ENCODE peak calls at places on chromosomes 11 and 22, in nine cellular contexts. N is pancreas; Q is astrocyte of the cerebellum; T is CD8-positive, alpha-beta T cell; F is choroid plexus epithelial cell; H is progenitor cell of endocrine pancreas; J is H1; Y is vagina; V is DND-41. U is an unnamed sample.

GRCh38 chr11:69799097-69799496 is 20.1 kb downstream of the FGF3 start:
- DNase-seq in T (no peak), Q (no peak), J (no peak), Y (no peak), N (no peak), H (no peak), V (no peak), F (no peak), U (no peak)

GRCh38 chr11:35563413-35564245 is 38.2 kb upstream of the PAMR1 start:
- DNase-seq in N (no peak), V (no peak), H (no peak), T (no peak), Q (no peak), J (no peak), F (no peak), Y (no peak), U (no peak)

GRCh38 chr11:70270877-70271634 is 566 bp downstream of the PPFIA1 start:
- DNase-seq in H (peak; percentile 42), N (peak; percentile 46), T (peak; percentile 14), Y (no peak), V (peak; percentile 33), F (peak; percentile 58), Q (peak; percentile 20), J (no peak), U (peak; percentile 13)

GRCh38 chr11:70522613-70523311 is 124.4 kb downstream of the CTTN start:
- DNase-seq in Q (no peak), V (peak; percentile 26), T (no peak), Y (no peak), H (no peak), F (no peak), N (no peak), J (no peak), U (no peak)

GRCh38 chr22:49049691-49050090 is 778.0 kb downstream of the BRD1 start:
- DNase-seq in Q (no peak), J (no peak), V (no peak), F (no peak), H (no peak), N (no peak), Y (no peak), T (no peak), U (no peak)

GRCh38 chr11:18321622-18321990 is 334 bp downstream of the HPS5 start:
- DNase-seq in Y (no peak), F (peak; percentile 27), N (no peak), Q (no peak), V (no peak), H (no peak), J (no peak), T (no peak), U (no peak)

GRCh38 chr11:19838994-19839768 is 126.5 kb downstream of the NAV2 start:
- DNase-seq in H (no peak), N (no peak), Y (no peak), T (no peak), F (no peak), V (no peak), Q (no peak), J (no peak), U (no peak)

GRCh38 chr22:40415531-40416266 is 45.3 kb downstream of the SGSM3 start:
- DNase-seq in N (no peak), H (no peak), Y (no peak), Q (no peak), J (no peak), F (peak; percentile 65), V (no peak), T (no peak), U (no peak)

GRCh38 chr11:100999756-101000155 is 129.9 kb downstream of the PGR start:
- DNase-seq in J (no peak), N (no peak), F (no peak), H (no peak), V (no peak), Q (no peak), Y (no peak), T (no peak), U (no peak)

GRCh38 chr11:101008961-101009684 is 120.5 kb downstream of the PGR start:
- DNase-seq in Q (no peak), N (no peak), J (no peak), F (no peak), Y (no peak), T (no peak), H (no peak), V (no peak), U (no peak)

GRCh38 chr11:101003468-101003867 is 126.1 kb downstream of the PGR start:
- DNase-seq in H (no peak), Y (no peak), Q (no peak), F (no peak), J (no peak), V (no peak), N (no peak), T (no peak), U (no peak)
- TF ChIP-seq CTCF in H (no peak), Y (no peak), Q (no peak), F (peak; percentile 4), J (peak; percentile 55), V (no peak), N (no peak), T (no peak), U (peak; percentile 18)

DNA sequence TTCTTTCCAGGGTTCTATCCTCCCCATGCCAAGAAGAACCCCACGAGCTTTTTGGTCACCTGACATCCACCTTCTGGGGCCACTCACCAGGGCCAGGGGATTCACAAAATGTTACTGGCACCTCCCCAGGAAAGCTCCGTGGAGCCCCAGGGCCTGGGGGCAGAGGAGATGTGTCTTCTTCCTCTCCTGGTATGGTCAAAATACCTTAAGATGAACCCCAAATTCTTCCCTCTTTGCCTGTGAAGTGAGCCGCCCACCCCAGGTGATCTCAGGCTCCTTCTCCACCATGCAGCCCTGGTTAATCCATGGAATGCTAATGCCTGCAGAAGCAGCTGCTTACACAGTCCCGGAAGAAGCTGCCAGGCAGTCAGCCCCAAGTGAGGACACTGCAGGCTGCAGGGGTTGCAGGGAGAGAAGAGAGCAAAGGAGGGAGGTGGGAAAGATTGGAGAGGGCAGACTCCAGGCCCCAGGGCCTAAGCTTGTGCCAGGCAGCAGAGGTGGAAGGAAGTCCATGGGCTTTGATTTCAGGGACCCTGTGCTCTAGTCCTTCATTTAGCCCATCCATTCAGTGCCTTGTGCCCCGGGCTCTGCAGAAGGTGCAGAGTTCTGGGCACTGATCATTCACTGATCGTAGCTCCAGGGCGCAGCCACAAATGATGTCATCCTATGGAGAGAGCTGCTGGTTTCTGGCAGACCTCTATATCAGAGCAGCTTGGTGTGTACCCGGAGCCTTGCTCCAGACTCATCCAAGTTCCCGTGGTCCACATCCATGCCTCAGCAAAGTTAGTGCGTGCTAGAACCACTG is 127.9 kb upstream of the NECTIN1 start:
- DNase-seq in T (no peak), V (no peak), H (no peak), Q (no peak), J (no peak), N (no peak), Y (no peak), F (no peak), U (no peak)
- TF ChIP-seq CTCF in T (no peak), V (no peak), H (no peak), Q (no peak), J (no peak), N (no peak), Y (no peak), F (no peak), U (no peak)

GRCh38 chr11:119982517-119983239 is 155.2 kb downstream of the TRIM29 start:
- DNase-seq in J (no peak), V (no peak), Q (no peak), H (no peak), F (no peak), Y (no peak), T (no peak), N (no peak), U (no peak)

GRCh38 chr11:119980431-119980830 is 157.5 kb downstream of the TRIM29 start:
- DNase-seq in V (no peak), N (no peak), H (no peak), T (no peak), F (no peak), Y (no peak), J (no peak), Q (no peak), U (no peak)

GRCh38 chr11:119985551-119985950 is 152.4 kb downstream of the TRIM29 start:
- DNase-seq in N (no peak), Y (no peak), V (no peak), Q (no peak), J (no peak), F (no peak), H (no peak), T (no peak), U (no peak)

GRCh38 chr11:119983816-119984215 is 154.1 kb downstream of the TRIM29 start:
- DNase-seq in Y (no peak), J (no peak), Q (no peak), N (no peak), T (no peak), F (no peak), V (no peak), H (no peak), U (no peak)

DNA sequence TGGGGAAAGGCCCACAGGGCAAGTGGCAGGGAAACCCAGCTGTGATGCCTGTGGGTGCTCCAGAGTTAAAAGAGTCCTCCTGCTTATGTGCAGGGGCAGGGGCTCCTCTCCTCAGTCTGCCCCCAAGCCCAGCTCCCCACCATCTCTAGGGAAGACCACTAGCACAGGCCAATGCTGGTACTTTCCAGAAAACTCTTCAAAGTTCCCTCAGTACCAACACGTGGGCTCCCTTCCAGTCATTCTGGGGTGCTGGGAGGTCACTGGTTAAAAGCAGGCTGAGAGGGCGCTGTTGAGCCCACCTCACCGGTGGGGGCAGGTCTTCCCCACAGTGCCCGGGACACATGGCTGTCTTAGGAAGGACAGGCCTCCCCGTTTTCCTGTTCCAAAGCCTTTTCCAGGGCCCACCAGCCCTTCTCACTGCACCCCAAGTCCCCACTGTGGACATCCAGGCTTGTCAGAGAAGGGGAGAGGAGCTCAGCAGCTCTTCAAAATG is 154.6 kb downstream of the TRIM29 start:
- DNase-seq in J (no peak), T (no peak), Y (no peak), F (no peak), V (no peak), N (no peak), H (no peak), Q (no peak), U (no peak)
- TF ChIP-seq CTCF in J (peak; percentile 72), T (no peak), Y (no peak), F (no peak), V (no peak), N (no peak), H (no peak), Q (no peak), U (no peak)

GRCh38 chr11:130190371-130190881 is 30.8 kb downstream of the ST14 start:
- DNase-seq in N (no peak), F (no peak), J (no peak), V (no peak), Q (no peak), Y (no peak), T (no peak), H (no peak), U (no peak)

GRCh38 chr11:130187096-130187495 is 27.5 kb downstream of the ST14 start:
- DNase-seq in Q (no peak), F (no peak), J (no peak), V (no peak), T (no peak), N (no peak), H (no peak), Y (no peak), U (no peak)

GRCh38 chr11:130188585-130189347 is 29.2 kb downstream of the ST14 start:
- DNase-seq in Q (no peak), F (no peak), T (no peak), J (no peak), Y (no peak), V (no peak), N (no peak), H (no peak), U (no peak)

GRCh38 chr11:130189492-130190210 is 30.1 kb downstream of the ST14 start:
- DNase-seq in Q (no peak), F (no peak), J (no peak), H (no peak), Y (no peak), T (no peak), V (no peak), N (no peak), U (no peak)

DNA sequence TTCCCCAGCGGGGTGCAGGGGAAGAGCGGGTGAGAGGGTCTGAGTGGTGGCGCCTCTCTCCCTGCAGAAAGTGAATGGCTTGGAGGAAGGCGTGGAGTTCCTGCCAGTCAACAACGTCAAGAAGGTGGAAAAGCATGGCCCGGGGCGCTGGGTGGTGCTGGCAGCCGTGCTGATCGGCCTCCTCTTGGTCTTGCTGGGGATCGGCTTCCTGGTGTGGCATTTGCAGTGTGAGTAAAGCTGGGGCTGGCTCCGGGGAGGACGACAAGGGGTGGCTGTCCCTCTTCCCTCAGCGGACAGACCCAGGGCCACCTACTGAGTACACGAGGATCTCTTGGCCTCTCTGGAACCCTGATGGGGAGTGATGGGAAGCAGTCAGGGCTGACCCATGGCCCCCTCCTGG is 28.5 kb downstream of the ST14 start:
- DNase-seq in Q (no peak), Y (no peak), J (no peak), N (no peak), F (no peak), T (no peak), H (no peak), V (no peak), U (no peak)
- TF ChIP-seq CTCF in Q (no peak), Y (no peak), J (no peak), N (no peak), F (no peak), T (no peak), H (no peak), V (no peak), U (no peak)